ENCODE peak calls at places on chromosome 16, in six cellular contexts. M is cardiac fibroblast, Z is choroid plexus epithelial cell, Y is mucosa of descending colon, V is dorsolateral prefrontal cortex, E is endodermal cell. F is an unnamed sample.

GRCh38 chr16:14529010-14529669 is 100.9 kb downstream of the PARN start:
- DNase-seq in M (peak), Z (peak), V (peak), Y (no peak), E (peak), F (peak)

GRCh38 chr16:68401871-68402747 is 46.2 kb downstream of the SMPD3 start:
- DNase-seq in V (no peak), Y (no peak), E (no peak), M (peak), Z (peak), F (peak)

GRCh38 chr16:16014329-16015224 is 65.2 kb downstream of the ABCC1 start:
- DNase-seq in Y (no peak), M (peak), Z (peak), V (no peak), E (no peak), F (peak)

GRCh38 chr16:58261263-58261662 is 33.6 kb downstream of the PRSS54 start:
- DNase-seq in Z (no peak), M (no peak), V (no peak), Y (no peak), E (no peak), F (no peak)

GRCh38 chr16:19118938-19119431 is 5.2 kb downstream of the ITPRIPL2 start:
- DNase-seq in V (no peak), Y (no peak), E (no peak), Z (peak), M (peak), F (peak)

GRCh38 chr16:57606847-57607501 is 21.5 kb upstream of the ADGRG1 start:
- DNase-seq in Y (peak), E (peak), V (no peak), M (no peak), Z (no peak), F (no peak)

GRCh38 chr16:50114357-50115129 is 38.6 kb upstream of the TENT4B start:
- DNase-seq in Y (no peak), V (no peak), Z (no peak), E (peak), M (no peak), F (no peak)

GRCh38 chr16:85674418-85674755 is 14.4 kb downstream of the GINS2 start:
- DNase-seq in E (no peak), Z (no peak), M (no peak), Y (no peak), V (no peak), F (no peak)

GRCh38 chr16:425082-425718 is at the start of gene RAB11FIP3:
- DNase-seq in Y (peak), Z (peak), V (peak), M (peak), E (peak), F (peak)

GRCh38 chr16:89646906-89647305 is 10.6 kb downstream of the CHMP1A start:
- DNase-seq in Y (no peak), V (no peak), E (no peak), Z (no peak), M (no peak), F (no peak)

GRCh38 chr16:29962344-29962994 is 590 bp downstream of the TMEM219 start:
- DNase-seq in M (peak), V (no peak), Z (peak), E (no peak), Y (no peak), F (peak)

GRCh38 chr16:56742030-56742984 is 12.4 kb downstream of the NUP93 start:
- DNase-seq in V (no peak), M (peak), Z (peak), Y (no peak), E (no peak), F (peak)

GRCh38 chr16:21990381-21990944 is 10.5 kb downstream of the PDZD9 start:
- DNase-seq in E (no peak), V (no peak), Y (no peak), Z (no peak), M (no peak), F (no peak)

GRCh38 chr16:31268033-31268365 is 8.2 kb downstream of the ITGAM start:
- DNase-seq in M (no peak), V (no peak), Y (no peak), E (no peak), Z (no peak), F (no peak)

GRCh38 chr16:88927010-88927409 is 50.0 kb downstream of the CBFA2T3 start:
- DNase-seq in E (no peak), M (no peak), Z (no peak), Y (no peak), V (no peak), F (no peak)

GRCh38 chr16:81140930-81141780 is 45.0 kb upstream of the GCSH start:
- DNase-seq in Z (peak), V (no peak), Y (no peak), E (peak), M (no peak), F (no peak)

GRCh38 chr16:66224636-66225035 is 141.9 kb upstream of the CDH5 start:
- DNase-seq in M (no peak), Y (no peak), E (peak), V (no peak), Z (peak), F (no peak)

GRCh38 chr16:46711106-46711769 is 21.8 kb downstream of the ORC6 start:
- DNase-seq in M (no peak), V (no peak), E (no peak), Y (no peak), Z (no peak), F (no peak)

GRCh38 chr16:46747777-46748651 is at the start of gene MYLK3:
- DNase-seq in E (peak), V (no peak), Z (peak), Y (no peak), M (peak), F (no peak)

GRCh38 chr16:23398987-23399805 is 53.8 kb downstream of the COG7 start:
- DNase-seq in V (no peak), E (peak), M (peak), Z (no peak), Y (no peak), F (peak)

GRCh38 chr16:66036775-66037715 is 329.4 kb upstream of the CDH5 start:
- DNase-seq in V (no peak), Z (no peak), E (no peak), M (peak), Y (no peak), F (peak)

GRCh38 chr16:79821911-79822310 is 221.4 kb upstream of the MAF start:
- DNase-seq in M (no peak), Y (no peak), Z (no peak), E (no peak), V (no peak), F (no peak)

GRCh38 chr16:64990101-64990500 is 131.8 kb downstream of the CDH11 start:
- DNase-seq in Z (no peak), Y (no peak), M (no peak), V (no peak), E (no peak), F (no peak)

GRCh38 chr16:83888672-83889044 is 10.3 kb upstream of the MLYCD start:
- DNase-seq in V (no peak), E (peak), M (peak), Y (no peak), Z (no peak), F (no peak)

GRCh38 chr16:16105646-16106045 is 117.6 kb downstream of the ABCC6 start:
- DNase-seq in Y (no peak), V (no peak), E (no peak), M (no peak), Z (no peak), F (no peak)

GRCh38 chr16:7714775-7715174 is 382.1 kb downstream of the RBFOX1 start:
- DNase-seq in Z (no peak), V (no peak), Y (no peak), M (no peak), E (no peak), F (no peak)

GRCh38 chr16:760498-761343 is at the start of gene MSLN:
- DNase-seq in E (no peak), Z (no peak), V (no peak), Y (peak), M (peak), F (no peak)

GRCh38 chr16:48212033-48212432 is 32.1 kb upstream of the LONP2 start:
- DNase-seq in E (no peak), M (no peak), Y (no peak), V (no peak), Z (no peak), F (no peak)

GRCh38 chr16:28526201-28527099 is 12.3 kb downstream of the NUPR1 start:
- DNase-seq in M (no peak), V (no peak), Z (no peak), E (no peak), Y (no peak), F (no peak)

GRCh38 chr16:20880867-20881866 is 19.0 kb downstream of the DCUN1D3 start:
- DNase-seq in Z (no peak), E (no peak), Y (no peak), M (no peak), V (no peak), F (no peak)

GRCh38 chr16:4184038-4184702 is 57.7 kb downstream of the SRL start:
- DNase-seq in Z (no peak), E (peak), V (no peak), M (no peak), Y (no peak), F (no peak)

GRCh38 chr16:4055748-4056147 is 60.5 kb downstream of the ADCY9 start:
- DNase-seq in E (no peak), V (no peak), M (no peak), Y (no peak), Z (no peak), F (no peak)

GRCh38 chr16:66458292-66458691 is 31.2 kb downstream of the BEAN1 start:
- DNase-seq in E (no peak), M (no peak), Z (no peak), V (no peak), Y (no peak), F (no peak)

GRCh38 chr16:84065536-84066132 is 23.0 kb upstream of the SLC38A8 start:
- DNase-seq in E (peak), V (peak), Z (peak), Y (no peak), M (peak), F (peak)

GRCh38 chr16:30051518-30051917 is 14.0 kb upstream of the ALDOA start:
- DNase-seq in Y (peak), E (peak), V (no peak), M (peak), Z (peak), F (peak)

GRCh38 chr16:89442990-89443726 is 47.2 kb downstream of the ANKRD11 start:
- DNase-seq in M (peak), V (no peak), Y (peak), E (no peak), Z (peak), F (peak)

DNA sequence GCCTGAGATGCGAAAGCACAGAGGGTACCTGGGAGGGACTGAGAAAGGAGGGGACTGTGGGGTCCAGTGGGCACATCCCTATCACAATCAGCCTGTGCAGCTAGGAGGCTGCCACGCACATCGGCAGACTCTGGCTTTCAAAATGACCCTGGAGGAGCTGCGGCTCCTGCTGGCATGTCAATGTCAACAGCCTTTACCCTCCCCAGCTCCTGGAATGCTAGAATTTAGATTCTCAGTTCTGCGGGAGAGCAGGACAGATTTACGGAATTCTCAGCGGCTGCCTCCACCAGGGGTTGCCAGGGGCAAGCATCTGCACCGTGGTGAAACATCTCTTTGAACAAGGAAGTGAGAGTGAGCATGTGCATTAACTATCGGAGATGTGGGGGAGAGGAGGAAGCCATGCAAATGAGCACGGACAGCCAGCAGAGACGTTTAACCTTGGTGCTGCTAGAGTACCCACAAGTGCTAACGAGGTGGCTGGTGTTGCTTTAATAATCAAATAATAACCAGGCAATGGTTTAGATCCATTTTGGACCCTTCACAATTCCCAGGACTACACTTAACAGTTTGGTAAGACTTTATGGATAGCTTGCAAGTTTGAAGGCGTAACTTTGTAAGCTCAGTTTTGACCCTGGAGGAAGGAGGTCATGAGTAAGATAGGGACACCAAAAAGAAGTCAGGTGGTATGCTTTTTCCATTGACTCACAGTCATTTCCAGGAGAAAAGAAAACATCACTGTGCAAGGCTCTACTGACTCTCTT is 54.1 kb downstream of the XYLT1 start:
- DNase-seq in M (peak), Z (peak), V (no peak), E (peak), Y (peak), F (peak)
- TF ChIP-seq CTCF in M (no peak), Z (no peak), V (peak), E (peak), Y (no peak), F (peak)

DNA sequence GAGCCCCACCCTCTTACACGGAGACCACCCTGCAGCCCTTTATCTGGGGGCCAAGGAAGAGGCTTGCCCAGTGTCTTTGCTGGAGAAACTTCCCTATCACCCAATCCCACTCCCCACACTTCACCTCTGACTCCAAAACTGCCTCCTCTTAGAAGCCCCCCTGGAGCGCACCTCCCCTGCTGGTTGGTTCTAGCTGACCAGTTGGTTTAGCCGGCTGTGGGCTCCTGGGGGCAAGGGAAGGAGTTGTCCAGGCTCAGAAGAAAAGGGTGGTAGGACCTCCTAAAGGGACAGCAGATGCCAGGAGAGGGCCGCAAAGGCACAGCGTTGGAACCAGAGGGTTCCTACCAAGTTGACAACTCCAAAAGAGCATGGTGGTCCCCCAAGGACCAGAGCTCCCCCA is 2.0 kb downstream of the BCAR1 start:
- DNase-seq in E (no peak), V (no peak), Z (no peak), M (no peak), Y (peak), F (no peak)
- H3K4me3 ChIP-seq in E (peak), V (peak), Z (peak), M (peak), Y (no peak), F (peak)

GRCh38 chr16:11716330-11716729 is 26.3 kb downstream of the TXNDC11 start:
- DNase-seq in M (no peak), Z (no peak), V (no peak), Y (no peak), E (no peak), F (no peak)

GRCh38 chr16:11711662-11712061 is 31.0 kb downstream of the TXNDC11 start:
- DNase-seq in M (no peak), V (no peak), Y (no peak), Z (no peak), E (no peak), F (no peak)

GRCh38 chr16:11717811-11718210 is 24.8 kb downstream of the TXNDC11 start:
- DNase-seq in E (no peak), V (no peak), M (no peak), Z (no peak), Y (no peak), F (no peak)

GRCh38 chr16:11712122-11712521 is 30.5 kb downstream of the TXNDC11 start:
- DNase-seq in Y (no peak), V (no peak), E (no peak), Z (no peak), M (no peak), F (no peak)

DNA sequence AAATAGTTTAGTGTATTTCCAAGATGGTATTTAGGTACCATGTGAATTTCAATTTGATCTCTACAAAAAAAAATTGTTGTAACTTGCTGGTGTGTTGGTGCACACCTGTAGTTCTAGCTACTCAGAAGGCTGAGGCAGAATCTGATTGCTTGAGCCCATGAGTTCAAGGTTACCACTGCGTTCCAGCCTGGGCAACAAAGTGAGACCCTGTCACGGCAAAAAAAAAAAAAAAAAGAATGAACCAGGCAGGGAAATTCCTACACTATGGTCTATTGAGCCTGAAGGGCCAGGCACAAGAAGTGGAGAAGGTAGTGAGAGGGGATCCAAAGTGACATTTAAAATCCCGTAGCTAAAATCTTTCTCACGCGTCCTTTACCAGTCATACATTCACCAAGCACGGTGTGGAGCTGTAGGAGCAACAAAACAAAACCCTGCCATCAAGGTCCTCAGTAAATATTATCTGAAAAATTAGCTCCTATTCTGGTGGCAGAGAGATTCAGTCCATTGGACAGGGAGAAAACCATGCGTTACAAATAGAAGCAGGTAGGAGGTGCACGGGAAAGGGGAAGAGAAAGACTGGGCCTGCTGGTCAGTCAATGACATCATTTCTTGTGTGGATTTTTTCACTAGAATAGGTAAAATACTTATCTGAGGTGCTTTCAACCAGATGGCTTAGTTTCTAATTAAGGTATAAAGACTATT is 27.3 kb downstream of the TXNDC11 start:
- DNase-seq in M (no peak), Y (no peak), Z (no peak), V (no peak), E (no peak), F (no peak)
- TF ChIP-seq CTCF in M (no peak), Y (no peak), Z (no peak), V (no peak), E (no peak), F (no peak)

GRCh38 chr16:73058616-73059409 is 10.9 kb upstream of the ZFHX3 start:
- DNase-seq in E (peak), Y (peak), M (peak), V (no peak), Z (peak), F (no peak)

GRCh38 chr16:73058221-73058615 is 10.3 kb upstream of the ZFHX3 start:
- DNase-seq in E (peak), Z (no peak), M (peak), Y (no peak), V (no peak), F (no peak)

GRCh38 chr16:73059779-73060178 is 11.9 kb upstream of the ZFHX3 start:
- DNase-seq in Z (no peak), Y (no peak), E (no peak), M (no peak), V (no peak), F (peak)

GRCh38 chr16:73060948-73061495 is 13.1 kb upstream of the ZFHX3 start:
- DNase-seq in E (peak), V (no peak), M (no peak), Z (no peak), Y (no peak), F (no peak)

DNA sequence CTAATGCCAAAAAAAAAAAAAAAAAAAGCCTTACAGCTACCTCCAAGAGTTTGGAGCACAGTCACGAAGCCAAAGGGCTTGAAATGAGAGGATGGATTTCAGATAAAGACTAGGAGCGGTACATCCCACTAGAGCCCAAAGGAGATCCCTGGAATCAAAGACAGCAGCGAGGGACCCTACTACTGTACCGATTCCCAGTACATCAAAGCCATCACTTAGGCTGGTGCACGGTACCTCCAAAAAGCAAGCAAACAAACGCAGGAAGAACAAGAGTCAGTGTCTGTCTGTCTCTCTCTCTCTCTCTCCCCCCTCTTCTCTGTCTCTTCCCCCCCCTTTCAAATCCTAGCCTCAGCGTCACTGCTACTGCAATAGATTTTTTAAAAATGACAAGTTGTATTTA is 12.3 kb upstream of the ZFHX3 start:
- DNase-seq in M (no peak), Y (no peak), Z (no peak), E (peak), V (no peak), F (no peak)
- H3K4me3 ChIP-seq in M (peak), Y (no peak), Z (peak), E (no peak), V (peak), F (peak)

GRCh38 chr16:24580665-24581064 is 41.3 kb downstream of the RBBP6 start:
- DNase-seq in M (peak), V (no peak), E (no peak), Z (peak), Y (no peak), F (peak)
- TF ChIP-seq CTCF in M (peak), V (peak), E (peak), Z (peak), Y (no peak), F (peak)

F was measured in astrocyte of the spinal cord.